ENCODE peak calls at places on chromosomes 11 and 22, in four cellular contexts. X is WTC11, M is ACHN, Z is hypothalamus. A is an unnamed sample.

GRCh38 chr11:65435981-65436411 is 13.4 kb downstream of the NEAT1 start:
- DNase-seq in X (no peak), M (no peak), Z (no peak), A (no peak)

GRCh38 chr11:10379871-10380568 is 75.0 kb upstream of the AMPD3 start:
- DNase-seq in M (no peak), X (no peak), Z (no peak), A (no peak)

GRCh38 chr11:109037856-109038780 is 373.2 kb downstream of the DDX10 start:
- DNase-seq in X (no peak), Z (no peak), M (no peak), A (no peak)

GRCh38 chr11:70597006-70597555 is 198.8 kb downstream of the CTTN start:
- DNase-seq in X (no peak), Z (no peak), M (no peak), A (no peak)

GRCh38 chr22:25475554-25476022 is 88.9 kb upstream of the GRK3 start:
- DNase-seq in Z (no peak), M (peak; percentile 79), X (no peak), A (no peak)

GRCh38 chr11:64406221-64406946 is 47.4 kb downstream of the RPS6KA4 start:
- DNase-seq in X (no peak), M (no peak), Z (no peak), A (no peak)

GRCh38 chr11:117743121-117743815 is 53.7 kb downstream of the DSCAML1 start:
- DNase-seq in Z (no peak), X (no peak), M (peak; percentile 8), A (no peak)

GRCh38 chr11:37364246-37364839 is 766.3 kb upstream of the RAG2 start:
- DNase-seq in X (no peak), M (no peak), Z (no peak), A (no peak)

GRCh38 chr11:73140213-73141030 is 1.7 kb downstream of the FCHSD2 start:
- DNase-seq in M (peak; percentile 53), Z (no peak), X (peak; percentile 45), A (peak; percentile 26)

GRCh38 chr22:19873138-19873959 is 18.7 kb upstream of the GNB1L start:
- DNase-seq in M (no peak), X (no peak), Z (no peak), A (no peak)

GRCh38 chr11:70872299-70872698 is 380.1 kb downstream of the SHANK2 start:
- DNase-seq in M (no peak), Z (no peak), X (no peak), A (no peak)